ENCODE peak calls at places on chromosomes 6 and 20, in eight cellular contexts. O, V, N, K, Z, U, A and D are unnamed samples.

GRCh38 chr20:6576721-6577120 is 190.8 kb upstream of the BMP2 start:
- DNase-seq in K (no peak), V (no peak), O (no peak), N (peak; percentile 90), Z (no peak), U (peak; percentile 67), A (no peak), D (no peak)

GRCh38 chr20:21557246-21557982 is 43.5 kb upstream of the NKX2-2 start:
- DNase-seq in O (no peak), U (no peak), N (no peak), A (no peak), V (no peak), K (no peak), Z (no peak), D (no peak)

GRCh38 chr6:17505062-17505476 is 95.0 kb upstream of the FAM8A1 start:
- DNase-seq in O (no peak), K (no peak), Z (no peak), U (peak; percentile 17), V (no peak), A (no peak), N (peak; percentile 12), D (no peak)

GRCh38 chr20:35497780-35498189 is 31.7 kb downstream of the C20orf173 start:
- DNase-seq in K (no peak), Z (peak; percentile 81), N (peak; percentile 70), O (no peak), A (peak; percentile 72), V (peak; percentile 64), U (peak; percentile 24), D (peak; percentile 19)

GRCh38 chr20:42110301-42110700 is 492.1 kb upstream of the CHD6 start:
- DNase-seq in A (no peak), N (no peak), U (no peak), Z (no peak), V (no peak), K (no peak), O (no peak), D (no peak)

GRCh38 chr20:57648878-57649616 is 28.8 kb upstream of the ZBP1 start:
- DNase-seq in A (no peak), N (no peak), Z (no peak), K (no peak), V (no peak), O (no peak), U (no peak), D (no peak)

GRCh38 chr20:22495789-22496188 is 88.6 kb downstream of the FOXA2 start:
- DNase-seq in Z (no peak), A (no peak), O (no peak), N (no peak), V (no peak), K (no peak), U (no peak), D (no peak)

GRCh38 chr6:80520195-80520594 is 413.7 kb downstream of the BCKDHB start:
- DNase-seq in O (no peak), N (peak; percentile 72), Z (no peak), A (no peak), K (no peak), U (peak; percentile 76), V (no peak), D (no peak)

GRCh38 chr20:63567382-63568169 is 6.5 kb downstream of the HELZ2 start:
- DNase-seq in U (no peak), Z (no peak), O (no peak), V (no peak), N (peak; percentile 17), A (no peak), K (no peak), D (no peak)

GRCh38 chr20:31508517-31509244 is 5.6 kb upstream of the HM13 start:
- DNase-seq in K (no peak), Z (no peak), A (no peak), U (no peak), V (no peak), N (no peak), O (no peak), D (no peak)

GRCh38 chr6:81734500-81735140 is 17.9 kb downstream of the TENT5A start:
- DNase-seq in V (no peak), N (no peak), K (no peak), A (no peak), U (no peak), O (no peak), Z (no peak), D (no peak)

GRCh38 chr20:62359491-62360121 is 7.5 kb downstream of the LAMA5 start:
- DNase-seq in O (peak; percentile 55), K (no peak), N (peak; percentile 69), V (no peak), Z (peak; percentile 56), A (peak; percentile 88), U (peak; percentile 86), D (no peak)

GRCh38 chr6:111625511-111626331 is 20.0 kb upstream of the TRAF3IP2 start:
- DNase-seq in N (peak; percentile 60), K (no peak), O (no peak), A (peak; percentile 79), V (peak; percentile 55), Z (no peak), U (peak; percentile 42), D (no peak)

GRCh38 chr6:136549359-136550044 is 720 bp downstream of the MAP7 start:
- DNase-seq in O (no peak), K (no peak), U (no peak), N (no peak), V (no peak), A (no peak), Z (no peak), D (no peak)

GRCh38 chr6:130222775-130223174 is at the start of gene SAMD3:
- DNase-seq in K (no peak), U (no peak), A (no peak), V (no peak), O (no peak), Z (no peak), N (no peak), D (no peak)
- H3K4me3 ChIP-seq in K (no peak within 1 kb of the TSS), U (no peak within 1 kb of the TSS), A (no peak within 1 kb of the TSS), V (no peak within 1 kb of the TSS), O (no peak within 1 kb of the TSS), Z (no peak within 1 kb of the TSS), N (no peak within 1 kb of the TSS), D (no peak within 1 kb of the TSS)

DNA sequence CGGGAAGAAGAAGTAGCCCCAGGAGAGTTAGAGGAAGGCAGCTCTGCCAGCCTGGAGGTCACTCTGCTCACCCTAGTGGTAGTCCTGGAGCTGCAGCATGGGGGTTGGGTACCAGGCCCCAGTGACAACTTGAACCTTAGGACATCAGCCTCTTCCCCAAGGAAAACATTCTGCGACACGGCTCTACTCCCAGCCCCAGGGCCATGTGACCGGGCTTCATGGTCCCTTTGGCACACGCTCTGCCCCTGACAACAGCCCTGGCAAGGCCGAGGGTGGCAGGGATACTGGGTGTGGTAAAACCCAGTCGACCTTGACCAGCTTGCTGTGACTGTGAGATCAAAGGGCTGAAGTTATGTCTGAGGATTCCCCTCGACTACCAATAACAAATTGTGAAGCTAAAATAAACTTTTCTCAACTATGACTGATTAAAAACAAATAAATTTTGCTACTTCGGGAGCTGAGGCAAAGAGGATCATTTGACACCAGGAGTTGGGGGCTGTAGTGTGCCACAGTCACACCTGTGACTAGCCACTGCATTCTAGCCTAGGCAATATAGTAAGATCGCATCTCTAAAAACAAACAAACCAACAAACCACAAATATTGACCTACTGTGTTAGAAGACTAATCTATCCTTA is 24.4 kb upstream of the ARID1B start:
- DNase-seq in V (no peak), O (peak; percentile 94), K (no peak), U (no peak), Z (no peak), A (no peak), N (no peak), D (no peak)
- TF ChIP-seq CTCF in V (no peak), O (peak; percentile 57), K (peak; percentile 23), U (peak; percentile 17), Z (peak; percentile 45), A (no peak), N (peak; percentile 19), D (no peak)

GRCh38 chr6:33279257-33279695 is 2.4 kb downstream of the B3GALT4 start:
- DNase-seq in O (no peak), A (no peak), K (no peak), V (no peak), U (no peak), Z (no peak), N (no peak), D (no peak)

GRCh38 chr6:33277663-33278391 is 904 bp downstream of the B3GALT4 start:
- DNase-seq in U (no peak), V (no peak), N (no peak), K (no peak), Z (no peak), O (no peak), A (no peak), D (no peak)

GRCh38 chr6:33278810-33279209 is 1.9 kb downstream of the B3GALT4 start:
- DNase-seq in O (no peak), A (no peak), K (no peak), Z (no peak), V (no peak), U (no peak), N (no peak), D (no peak)

GRCh38 chr6:33276864-33277662 is at the start of gene B3GALT4:
- DNase-seq in A (peak; percentile 85), Z (peak; percentile 78), U (peak; percentile 60), O (peak; percentile 79), V (no peak), K (no peak), N (peak; percentile 79), D (peak; percentile 33)

GRCh38 chr6:33278392-33278741 is 1.4 kb downstream of the B3GALT4 start:
- DNase-seq in V (no peak), O (no peak), N (no peak), A (no peak), U (no peak), Z (no peak), K (no peak), D (no peak)
- H3K4me3 ChIP-seq in V (no peak overlapping the region), O (no peak overlapping the region), N (no peak overlapping the region), A (no peak overlapping the region), U (no peak overlapping the region), Z (peak overlapping the region; percentile 88), K (no peak overlapping the region), D (peak overlapping the region; percentile 86)

GRCh38 chr6:110538416-110539060 is 62.1 kb upstream of the SLC22A16 start:
- DNase-seq in N (peak; percentile 24), K (no peak), V (no peak), Z (no peak), A (no peak), U (peak; percentile 23), O (no peak), D (no peak)

GRCh38 chr6:110530671-110531070 is 54.3 kb upstream of the SLC22A16 start:
- DNase-seq in O (no peak), A (no peak), K (no peak), U (no peak), N (no peak), V (no peak), Z (no peak), D (no peak)

GRCh38 chr6:110537208-110538123 is 61.1 kb upstream of the SLC22A16 start:
- DNase-seq in O (no peak), U (peak; percentile 98), V (no peak), K (peak; percentile 94), Z (no peak), A (no peak), N (peak; percentile 93), D (no peak)

GRCh38 chr6:110532401-110532800 is 56.0 kb upstream of the SLC22A16 start:
- DNase-seq in Z (no peak), U (no peak), V (no peak), K (no peak), N (no peak), O (no peak), A (no peak), D (no peak)

DNA sequence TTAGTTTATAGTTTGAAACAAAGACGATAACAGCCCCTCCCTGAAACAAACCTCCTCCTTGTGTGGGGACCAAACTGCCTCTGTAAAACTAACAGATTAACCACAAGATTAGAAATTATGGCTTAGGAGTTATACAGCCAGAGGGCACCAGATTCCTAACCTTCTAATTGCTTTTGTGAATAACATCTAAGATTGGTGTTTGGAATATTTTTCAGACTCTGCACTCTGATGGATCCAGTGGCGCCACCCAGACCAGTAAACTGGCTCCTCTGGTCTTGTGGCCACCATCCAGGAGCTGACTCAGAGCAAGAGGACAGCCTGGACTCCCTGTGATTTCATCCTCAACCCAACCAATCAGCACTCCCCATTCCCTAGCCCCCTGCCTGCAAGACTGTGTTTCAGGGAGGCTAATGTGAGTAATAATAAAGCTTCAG is 58.3 kb upstream of the SLC22A16 start:
- DNase-seq in V (no peak), A (no peak), U (peak; percentile 75), Z (no peak), O (no peak), N (peak; percentile 83), K (no peak), D (no peak)
- TF ChIP-seq CTCF in V (no peak), A (no peak), U (no peak), Z (peak; percentile 20), O (no peak), N (peak; percentile 10), K (no peak), D (no peak)